ENCODE peak calls at places on chromosomes 5 and 9, in four cellular contexts. One of them, this sample, is unnamed.

GRCh38 chr5:15610216-15610615 is 110.2 kb downstream of the FBXL7 start:
- DNase-seq in K562: no peak
- DNase-seq in effector memory CD4-positive, alpha-beta T cell: no peak
- DNase-seq in mesendoderm: peak; percentile 94
- DNase-seq in this sample: no peak

GRCh38 chr5:174720612-174721521 is 3.5 kb upstream of the MSX2 start:
- DNase-seq in K562: peak; percentile 17
- DNase-seq in effector memory CD4-positive, alpha-beta T cell: no peak
- DNase-seq in mesendoderm: peak; percentile 99
- DNase-seq in this sample: no peak

GRCh38 chr5:170408189-170408588 is 19.0 kb upstream of the KCNMB1 start:
- DNase-seq in K562: no peak
- DNase-seq in effector memory CD4-positive, alpha-beta T cell: no peak
- DNase-seq in mesendoderm: peak; percentile 90
- DNase-seq in this sample: no peak

GRCh38 chr5:100974082-100974481 is 71.0 kb upstream of the ST8SIA4 start:
- DNase-seq in mesendoderm: no peak
- DNase-seq in K562: no peak
- DNase-seq in effector memory CD4-positive, alpha-beta T cell: no peak
- DNase-seq in this sample: no peak

GRCh38 chr5:123882946-123883345 is 371.0 kb downstream of the CSNK1G3 start:
- DNase-seq in mesendoderm: peak; percentile 28
- DNase-seq in effector memory CD4-positive, alpha-beta T cell: no peak
- DNase-seq in K562: no peak
- DNase-seq in this sample: no peak

GRCh38 chr5:113508756-113509155 is 4.7 kb upstream of the YTHDC2 start:
- DNase-seq in mesendoderm: no peak
- DNase-seq in K562: no peak
- DNase-seq in effector memory CD4-positive, alpha-beta T cell: no peak
- DNase-seq in this sample: no peak

GRCh38 chr5:136014049-136014516 is 14.7 kb upstream of the TGFBI start:
- DNase-seq in effector memory CD4-positive, alpha-beta T cell: no peak
- DNase-seq in mesendoderm: no peak
- DNase-seq in K562: no peak
- DNase-seq in this sample: no peak

GRCh38 chr9:33223696-33224095 is 16.3 kb upstream of the SPINK4 start:
- DNase-seq in K562: no peak
- DNase-seq in mesendoderm: peak; percentile 56
- DNase-seq in effector memory CD4-positive, alpha-beta T cell: no peak
- DNase-seq in this sample: no peak

GRCh38 chr9:99173570-99174504 is 47.9 kb downstream of the ALG2 start:
- DNase-seq in K562: no peak
- DNase-seq in effector memory CD4-positive, alpha-beta T cell: no peak
- DNase-seq in mesendoderm: no peak
- DNase-seq in this sample: no peak

GRCh38 chr5:73747696-73748380 is 121.8 kb downstream of the ARHGEF28 start:
- DNase-seq in mesendoderm: no peak
- DNase-seq in K562: no peak
- DNase-seq in effector memory CD4-positive, alpha-beta T cell: no peak
- DNase-seq in this sample: no peak

GRCh38 chr9:98193336-98193944 is 1.0 kb upstream of the CORO2A start:
- DNase-seq in K562: no peak
- DNase-seq in effector memory CD4-positive, alpha-beta T cell: no peak
- DNase-seq in mesendoderm: no peak
- DNase-seq in this sample: no peak

GRCh38 chr5:99438619-99439018 is 509.8 kb upstream of the CHD1 start:
- DNase-seq in effector memory CD4-positive, alpha-beta T cell: no peak
- DNase-seq in mesendoderm: no peak
- DNase-seq in K562: no peak
- DNase-seq in this sample: no peak

GRCh38 chr5:114449836-114450515 is 88.1 kb downstream of the KCNN2 start:
- DNase-seq in K562: peak; percentile 10
- DNase-seq in mesendoderm: peak; percentile 80
- DNase-seq in effector memory CD4-positive, alpha-beta T cell: no peak
- DNase-seq in this sample: peak; percentile 4

GRCh38 chr9:133708123-133708769 is 29.9 kb downstream of the SARDH start:
- DNase-seq in K562: no peak
- DNase-seq in mesendoderm: no peak
- DNase-seq in effector memory CD4-positive, alpha-beta T cell: no peak
- DNase-seq in this sample: no peak

GRCh38 chr9:137070906-137071275 is 534 bp upstream of the SAPCD2 start:
- DNase-seq in effector memory CD4-positive, alpha-beta T cell: no peak
- DNase-seq in K562: no peak
- DNase-seq in mesendoderm: no peak
- DNase-seq in this sample: no peak
- H3K27me3 ChIP-seq in effector memory CD4-positive, alpha-beta T cell: no peaks in the 10 kb centered on the region
- H3K27me3 ChIP-seq in K562: no peaks in the 10 kb centered on the region
- H3K27me3 ChIP-seq in mesendoderm: no peaks in the 10 kb centered on the region
- H3K27me3 ChIP-seq in this sample: no peaks in the 10 kb centered on the region

GRCh38 chr9:72349911-72350310 is 15.1 kb downstream of the ZFAND5 start:
- DNase-seq in K562: no peak
- DNase-seq in mesendoderm: no peak
- DNase-seq in effector memory CD4-positive, alpha-beta T cell: no peak
- DNase-seq in this sample: no peak
- H3K4me1 ChIP-seq in K562: no peaks in the 10 kb centered on the region
- H3K4me1 ChIP-seq in mesendoderm: no peaks in the 10 kb centered on the region
- H3K4me1 ChIP-seq in effector memory CD4-positive, alpha-beta T cell: no peaks in the 10 kb centered on the region
- H3K4me1 ChIP-seq in this sample: no peaks in the 10 kb centered on the region

DNA sequence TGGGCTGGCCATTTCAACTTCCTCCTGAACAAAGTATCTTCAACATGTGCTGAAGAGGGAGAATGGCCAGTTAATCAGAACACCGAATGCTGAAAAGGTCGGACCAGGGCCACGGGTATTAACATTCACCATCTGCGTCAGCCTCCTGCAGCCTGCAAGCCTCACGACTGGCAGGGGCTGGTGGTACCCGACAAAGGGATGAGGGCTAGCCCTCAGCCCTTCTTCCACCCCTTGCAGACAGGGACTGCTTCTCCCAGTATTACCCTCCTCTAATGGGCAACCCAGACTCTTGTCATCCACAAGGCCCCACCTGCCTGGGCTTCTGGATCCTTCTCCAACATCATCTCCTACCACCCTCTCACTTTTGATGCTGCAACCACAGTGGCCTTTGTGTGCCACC is 246.6 kb downstream of the FSTL4 start:
- DNase-seq in effector memory CD4-positive, alpha-beta T cell: no peak
- DNase-seq in mesendoderm: no peak
- DNase-seq in K562: no peak
- DNase-seq in this sample: no peak
- H3K27me3 ChIP-seq in effector memory CD4-positive, alpha-beta T cell: no peaks in the 10 kb centered on the region
- H3K27me3 ChIP-seq in mesendoderm: no peaks in the 10 kb centered on the region
- H3K27me3 ChIP-seq in K562: peaks cover 45% of the 10 kb centered on the region
- H3K27me3 ChIP-seq in this sample: no peaks in the 10 kb centered on the region

DNA sequence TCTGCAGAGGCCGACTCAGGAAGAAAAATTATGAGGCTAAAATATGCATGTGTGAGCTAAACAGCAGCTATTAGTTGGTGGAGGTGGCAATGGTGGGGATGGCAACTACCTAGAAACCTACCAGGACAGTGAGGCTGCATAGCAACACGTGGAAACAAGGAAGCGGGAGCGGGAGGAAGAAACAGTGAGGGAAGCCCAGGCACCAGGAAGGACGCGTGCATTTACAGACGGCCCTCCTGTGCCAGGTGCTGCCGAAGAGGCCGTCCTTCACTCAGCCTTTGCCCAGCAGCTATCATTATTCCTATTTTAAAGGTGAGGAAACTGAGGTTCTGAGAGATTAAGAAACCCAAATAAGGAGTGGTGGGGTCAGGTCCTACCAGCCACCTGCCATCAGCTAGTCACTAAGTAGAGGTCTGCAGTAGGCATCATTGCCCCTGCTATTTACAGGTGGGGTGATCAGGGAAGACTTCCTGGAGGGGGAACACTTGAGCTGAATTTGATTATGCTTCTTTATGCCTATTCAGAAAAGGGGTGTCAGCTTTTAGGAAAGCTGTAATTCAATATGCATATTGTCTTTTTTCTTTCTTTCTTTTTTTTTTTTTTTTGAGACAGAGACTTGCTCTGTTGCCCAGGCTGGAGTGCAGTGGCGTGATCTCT is 125.3 kb downstream of the CRB2 start:
- DNase-seq in mesendoderm: no peak
- DNase-seq in K562: no peak
- DNase-seq in effector memory CD4-positive, alpha-beta T cell: no peak
- DNase-seq in this sample: no peak
- H3K4me1 ChIP-seq in mesendoderm: peaks cover 4% of the 10 kb centered on the region
- H3K4me1 ChIP-seq in K562: peaks cover 2% of the 10 kb centered on the region
- H3K4me1 ChIP-seq in effector memory CD4-positive, alpha-beta T cell: no peaks in the 10 kb centered on the region
- H3K4me1 ChIP-seq in this sample: no peaks in the 10 kb centered on the region

GRCh38 chr9:14313378-14313940 is 482 bp downstream of the NFIB start:
- DNase-seq in mesendoderm: peak; percentile 83
- DNase-seq in K562: no peak
- DNase-seq in effector memory CD4-positive, alpha-beta T cell: no peak
- DNase-seq in this sample: no peak
- H3K27me3 ChIP-seq in mesendoderm: no peaks in the 10 kb centered on the region
- H3K27me3 ChIP-seq in K562: peaks cover 6% of the 10 kb centered on the region
- H3K27me3 ChIP-seq in effector memory CD4-positive, alpha-beta T cell: peaks cover 39% of the 10 kb centered on the region
- H3K27me3 ChIP-seq in this sample: no peaks in the 10 kb centered on the region

GRCh38 chr5:89597878-89598277 is 714.9 kb upstream of the MEF2C start:
- DNase-seq in K562: no peak
- DNase-seq in mesendoderm: no peak
- DNase-seq in effector memory CD4-positive, alpha-beta T cell: no peak
- DNase-seq in this sample: no peak

GRCh38 chr5:89601880-89602279 is 718.9 kb upstream of the MEF2C start:
- DNase-seq in effector memory CD4-positive, alpha-beta T cell: no peak
- DNase-seq in mesendoderm: no peak
- DNase-seq in K562: no peak
- DNase-seq in this sample: no peak

GRCh38 chr5:89595065-89595464 is 712.1 kb upstream of the MEF2C start:
- DNase-seq in mesendoderm: no peak
- DNase-seq in effector memory CD4-positive, alpha-beta T cell: no peak
- DNase-seq in K562: no peak
- DNase-seq in this sample: no peak

DNA sequence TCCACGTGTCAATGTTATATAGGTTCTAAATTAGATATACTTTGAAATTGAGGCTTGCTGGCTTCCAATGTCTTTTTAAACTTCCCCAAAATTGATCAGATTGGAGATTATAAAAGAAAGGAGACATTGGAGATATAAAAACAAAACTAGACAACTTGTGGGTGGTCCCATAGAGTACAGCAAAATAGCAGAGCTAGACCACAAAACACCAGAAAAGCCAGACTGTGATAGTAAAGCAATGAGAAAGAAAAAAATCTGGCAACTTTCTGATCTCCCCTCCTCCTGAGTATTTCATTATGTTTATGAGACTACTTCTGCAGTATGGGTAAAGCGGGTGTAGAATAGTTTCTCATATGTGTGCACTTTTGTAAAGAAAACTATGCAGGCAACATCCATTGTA is 713.8 kb upstream of the MEF2C start:
- DNase-seq in mesendoderm: no peak
- DNase-seq in K562: no peak
- DNase-seq in effector memory CD4-positive, alpha-beta T cell: no peak
- DNase-seq in this sample: no peak
- H3K4me1 ChIP-seq in mesendoderm: no peaks in the 10 kb centered on the region
- H3K4me1 ChIP-seq in K562: no peaks in the 10 kb centered on the region
- H3K4me1 ChIP-seq in effector memory CD4-positive, alpha-beta T cell: no peaks in the 10 kb centered on the region
- H3K4me1 ChIP-seq in this sample: no peaks in the 10 kb centered on the region

This sample was measured in naive thymus-derived CD4-positive, alpha-beta T cell.